ENCODE peak calls at places on chromosomes 1 and 21, in nine cellular contexts. G is prostate gland, N is IMR-90, D is stomach, T is body of pancreas, F is sigmoid colon, Y is ovary, P is adrenal gland, H is spleen. U is an unnamed sample.
A peak's percentile ranks its signal among the peaks of the same experiment; 100 is the strongest.

GRCh38 chr1:14970115-14970798 is 183.3 kb upstream of the TMEM51 start:
- DNase-seq in N (peak; percentile 87), G (no peak), P (peak; percentile 98), F (peak; percentile 81), T (peak; percentile 56), Y (peak; percentile 70), D (peak; percentile 51), H (no peak), U (peak; percentile 61)

GRCh38 chr1:12491691-12492090 is 126.3 kb downstream of the DHRS3 start:
- DNase-seq in D (no peak), P (no peak), Y (no peak), T (no peak), N (no peak), F (no peak), G (no peak), H (no peak), U (no peak)

GRCh38 chr1:180911640-180912161 is 996 bp upstream of the KIAA1614 start:
- DNase-seq in N (peak; percentile 19), G (no peak), F (peak; percentile 69), Y (peak; percentile 31), T (no peak), D (no peak), P (no peak), H (no peak), U (peak; percentile 39)

GRCh38 chr1:168932539-168932938 is 174.0 kb upstream of the ATP1B1 start:
- DNase-seq in D (no peak), T (no peak), H (no peak), Y (no peak), F (no peak), N (peak; percentile 31), P (no peak), G (no peak), U (no peak)

GRCh38 chr1:156816561-156817328 is at the start of gene SH2D2A:
- DNase-seq in Y (no peak), G (no peak), H (peak; percentile 92), T (peak; percentile 39), D (peak; percentile 65), P (peak; percentile 57), F (peak; percentile 78), N (peak; percentile 41), U (no peak)

GRCh38 chr1:17572264-17572985 is 32.9 kb downstream of the ARHGEF10L start:
- DNase-seq in N (no peak), F (no peak), G (no peak), P (no peak), T (no peak), H (no peak), Y (no peak), D (no peak), U (no peak)

GRCh38 chr1:10057305-10057704 is 24.5 kb downstream of the UBE4B start:
- DNase-seq in F (peak; percentile 68), Y (no peak), H (no peak), P (peak; percentile 73), D (no peak), G (no peak), T (peak; percentile 62), N (peak; percentile 48), U (peak; percentile 54)

GRCh38 chr21:8993943-8994639 is 1527.3 kb upstream of the TPTE start:
- DNase-seq in F (no peak), H (no peak), T (no peak), D (no peak), G (no peak), P (no peak), N (no peak), Y (no peak), U (no peak)

GRCh38 chr1:226121049-226121586 is 58.6 kb downstream of the H3-3A start:
- DNase-seq in N (no peak), H (no peak), P (no peak), Y (no peak), T (no peak), D (no peak), F (no peak), G (no peak), U (no peak)

GRCh38 chr1:211750599-211750998 is 75.2 kb upstream of the NEK2 start:
- DNase-seq in Y (no peak), T (no peak), P (peak; percentile 23), D (no peak), N (no peak), G (no peak), F (no peak), H (no peak), U (no peak)

GRCh38 chr1:50930193-50930592 is 29.9 kb downstream of the FAF1 start:
- DNase-seq in Y (no peak), P (no peak), N (no peak), D (no peak), H (no peak), G (no peak), F (no peak), T (no peak), U (no peak)

GRCh38 chr1:234591131-234591530 is 18.8 kb downstream of the IRF2BP2 start:
- DNase-seq in F (no peak), Y (no peak), T (no peak), G (no peak), P (no peak), D (no peak), H (no peak), N (no peak), U (no peak)

GRCh38 chr1:93416183-93416582 is 31.7 kb upstream of the FNBP1L start:
- DNase-seq in Y (no peak), T (no peak), H (no peak), P (no peak), F (no peak), D (no peak), G (no peak), N (no peak), U (no peak)

GRCh38 chr21:18801468-18801867 is 397.9 kb upstream of the TMPRSS15 start:
- DNase-seq in N (no peak), G (no peak), Y (no peak), H (no peak), P (no peak), T (no peak), F (no peak), D (peak; percentile 27), U (no peak)

GRCh38 chr21:42062543-42063022 is 8.5 kb upstream of the UMODL1 start:
- DNase-seq in P (no peak), F (no peak), T (peak; percentile 26), N (no peak), Y (no peak), G (no peak), D (peak; percentile 56), H (peak; percentile 97), U (no peak)
- TF ChIP-seq POLR2A in P (no peak), F (no peak), T (peak; percentile 21), N (no peak), Y (no peak), G (no peak), D (no peak), H (peak; percentile 81), U (no peak)

GRCh38 chr1:63981408-63981773 is 207.6 kb downstream of the ROR1 start:
- DNase-seq in F (no peak), T (no peak), N (no peak), D (no peak), H (no peak), P (no peak), G (no peak), Y (no peak), U (no peak)
- H3K27ac ChIP-seq in F (no peak overlapping the region), T (peak overlapping the region; percentile 68), N (no peak overlapping the region), D (peak overlapping the region; percentile 77), H (no peak overlapping the region), P (no peak overlapping the region), G (no peak overlapping the region), Y (no peak overlapping the region), U (no peak overlapping the region)

DNA sequence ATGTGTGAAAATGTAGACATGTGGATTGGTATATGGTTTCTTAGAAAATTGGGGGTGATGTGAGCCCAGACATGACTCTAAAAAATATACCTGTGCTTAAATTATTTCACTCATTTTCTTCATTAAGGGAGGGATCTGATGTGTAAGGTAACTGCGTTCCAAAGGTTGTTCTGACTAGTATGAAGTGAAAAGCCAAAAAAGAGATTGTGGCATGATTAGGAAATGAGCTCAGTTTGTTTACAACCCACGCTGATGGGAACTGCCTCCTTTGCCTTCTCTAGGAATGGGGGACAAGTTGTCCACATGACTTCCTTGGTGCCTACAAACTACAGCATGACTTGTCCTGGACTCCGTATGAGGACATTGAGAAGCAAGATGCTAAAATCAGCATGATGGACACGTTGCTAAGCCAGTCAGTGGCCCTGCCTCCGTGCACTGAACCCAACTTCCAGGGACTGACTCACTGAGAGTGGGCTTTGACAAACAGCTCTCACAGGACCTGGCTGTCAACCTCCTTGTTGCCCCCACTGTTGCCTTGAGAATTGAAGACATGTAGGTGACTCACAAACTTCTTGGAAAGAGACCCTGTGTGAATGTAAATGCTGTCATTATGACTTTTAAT is 8.0 kb downstream of the C1orf50 start:
- DNase-seq in H (no peak), T (no peak), Y (no peak), D (no peak), P (no peak), N (peak; percentile 6), G (no peak), F (no peak), U (no peak)
- H3K36me3 ChIP-seq in H (peaks cover 38% of the 10 kb centered on the region), T (peaks cover 7% of the 10 kb centered on the region), Y (no peaks in the 10 kb centered on the region), D (peaks cover 69% of the 10 kb centered on the region), P (peaks cover 33% of the 10 kb centered on the region), N (peaks cover 20% of the 10 kb centered on the region), G (peaks cover 7% of the 10 kb centered on the region), F (peaks cover 17% of the 10 kb centered on the region), U (no peaks in the 10 kb centered on the region)

GRCh38 chr1:98660941-98661543 is 479 bp upstream of the SNX7 start:
- DNase-seq in D (no peak), P (peak; percentile 8), T (no peak), Y (no peak), H (no peak), N (peak; percentile 2), G (no peak), F (no peak), U (no peak)
- TF ChIP-seq POLR2A in D (no peak), P (no peak), T (peak; percentile 78), Y (no peak), H (no peak), N (no peak), G (no peak), F (peak; percentile 45), U (no peak)

DNA sequence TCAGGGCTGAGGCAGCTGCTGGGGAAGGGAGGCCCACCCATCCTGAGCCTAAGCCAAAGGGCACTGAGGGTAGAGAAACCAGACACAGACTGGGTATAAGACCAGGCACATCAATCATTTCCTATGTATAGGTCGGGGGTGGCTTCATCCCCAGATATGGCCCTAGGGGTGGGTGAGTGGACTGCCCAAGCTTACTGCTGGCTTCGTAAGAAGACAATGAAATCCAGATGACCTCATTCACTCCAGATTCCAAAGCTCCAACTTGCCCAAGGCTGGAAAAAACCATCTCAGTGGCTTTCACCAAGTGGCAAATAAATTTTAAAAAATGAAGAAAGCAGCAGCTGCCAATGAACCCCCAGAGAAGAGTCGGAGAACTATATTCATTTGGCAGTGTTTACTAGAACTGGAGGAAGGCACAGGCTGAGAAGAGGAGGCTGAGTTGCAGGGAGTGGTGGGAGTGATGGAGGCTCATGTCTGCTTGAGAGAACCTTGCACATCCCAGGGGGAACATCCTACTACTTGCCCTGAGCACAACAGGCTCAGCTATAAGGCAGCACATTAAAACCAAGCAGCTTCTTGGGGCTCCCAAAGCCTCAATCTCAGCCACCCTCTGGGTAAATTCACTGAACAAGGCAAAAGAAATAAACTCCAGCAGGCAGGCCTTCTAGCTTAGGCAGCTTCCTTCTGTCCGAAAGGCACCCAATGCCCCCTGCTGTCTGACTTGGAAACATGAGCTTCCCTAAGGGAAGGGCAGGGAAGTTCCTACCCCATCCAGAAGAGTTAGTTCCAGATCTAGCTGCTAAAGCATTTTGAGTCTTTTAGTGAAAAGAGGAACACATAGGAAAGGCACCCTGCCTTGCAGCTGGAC is 14.1 kb downstream of the PEA15 start:
- DNase-seq in Y (peak; percentile 62), N (peak; percentile 80), F (peak; percentile 81), G (peak; percentile 39), H (no peak), T (peak; percentile 50), P (peak; percentile 68), D (peak; percentile 45), U (no peak)
- H3K27ac ChIP-seq in Y (no peak overlapping the region), N (peak overlapping the region; percentile 53), F (peak overlapping the region; percentile 84), G (peak overlapping the region; percentile 8), H (peak overlapping the region; percentile 51), T (no peak overlapping the region), P (no peak overlapping the region), D (peak overlapping the region; percentile 48), U (peak overlapping the region; percentile 55)

GRCh38 chr1:111309690-111310089 is 19.0 kb downstream of the CHIA start:
- DNase-seq in F (no peak), H (no peak), G (no peak), N (no peak), T (no peak), P (no peak), Y (no peak), D (no peak), U (no peak)
- H3K36me3 ChIP-seq in F (no peaks in the 10 kb centered on the region), H (no peaks in the 10 kb centered on the region), G (no peaks in the 10 kb centered on the region), N (no peaks in the 10 kb centered on the region), T (no peaks in the 10 kb centered on the region), P (no peaks in the 10 kb centered on the region), Y (no peaks in the 10 kb centered on the region), D (no peaks in the 10 kb centered on the region), U (no peaks in the 10 kb centered on the region)